ENCODE peak calls at places on chromosomes 2 and 18, in five cellular contexts. C is neuronal stem cell, A is SJCRH30, G is GM06990, R is astrocyte of the spinal cord. O is an unnamed sample.

GRCh38 chr2:240250150-240250984 is 109.9 kb upstream of the OTOS start:
- DNase-seq in R (no peak), C (no peak), G (no peak), A (peak), O (no peak)

GRCh38 chr2:8481463-8482009 is 200.3 kb upstream of the ID2 start:
- DNase-seq in C (no peak), G (peak), A (no peak), R (no peak), O (no peak)

GRCh38 chr18:8726281-8726680 is 20.9 kb downstream of the MTCL1 start:
- DNase-seq in A (no peak), C (no peak), R (no peak), G (no peak), O (no peak)

GRCh38 chr2:8506771-8507170 is 175.1 kb upstream of the ID2 start:
- DNase-seq in C (no peak), R (no peak), A (no peak), G (no peak), O (no peak)

GRCh38 chr2:100821255-100821912 is 1.4 kb downstream of the NPAS2 start:
- DNase-seq in A (no peak), R (peak), C (no peak), G (no peak), O (no peak)

GRCh38 chr2:108542071-108542470 is 7.8 kb downstream of the LIMS1 start:
- DNase-seq in G (no peak), A (no peak), C (no peak), R (peak), O (no peak)

GRCh38 chr2:101040761-101041160 is 38.7 kb downstream of the RPL31 start:
- DNase-seq in C (no peak), A (no peak), R (no peak), G (no peak), O (no peak)

GRCh38 chr18:42545825-42546224 is 569.7 kb downstream of the RIT2 start:
- DNase-seq in C (no peak), G (no peak), R (peak), A (no peak), O (no peak)

GRCh38 chr18:75029456-75029855 is 179.5 kb downstream of the PTGR3 start:
- DNase-seq in A (no peak), R (no peak), G (peak), C (no peak), O (no peak)

GRCh38 chr2:54673501-54673998 is 49.9 kb upstream of the EML6 start:
- DNase-seq in R (no peak), A (no peak), C (no peak), G (peak), O (no peak)
- H3K4me3 ChIP-seq in R (no peak), A (no peak), C (no peak), G (no peak), O (no peak)

GRCh38 chr2:99066075-99066557 is 75.4 kb upstream of the C2orf15 start:
- DNase-seq in G (peak), R (peak), A (peak), C (peak), O (peak)
- H3K4me3 ChIP-seq in G (no peak), R (no peak), A (no peak), C (no peak), O (no peak)

GRCh38 chr2:174344716-174345472 is 10.1 kb downstream of the SP9 start:
- DNase-seq in A (peak), R (peak), G (no peak), C (peak), O (no peak)

GRCh38 chr2:174342600-174343342 is 8.0 kb downstream of the SP9 start:
- DNase-seq in A (no peak), G (peak), C (peak), R (no peak), O (no peak)

GRCh38 chr2:174343638-174344455 is 9.1 kb downstream of the SP9 start:
- DNase-seq in G (peak), R (no peak), A (no peak), C (peak), O (no peak)

GRCh38 chr2:174341995-174342571 is 7.3 kb downstream of the SP9 start:
- DNase-seq in G (no peak), A (no peak), R (no peak), C (peak), O (no peak)

DNA sequence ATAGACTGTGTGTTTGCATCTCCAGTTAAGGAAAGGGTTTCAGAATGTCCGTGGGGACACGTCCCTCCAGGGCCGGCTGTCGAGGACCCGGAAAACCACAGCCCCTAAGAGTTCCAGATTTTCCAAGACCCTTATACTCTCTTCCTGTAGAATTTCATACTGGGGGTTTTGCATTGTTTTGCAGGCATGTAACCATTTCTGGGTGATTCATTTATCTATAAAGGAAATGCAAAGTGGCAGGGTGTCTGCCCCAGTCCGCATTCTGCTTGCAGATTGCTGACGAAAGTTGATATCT is 8.5 kb downstream of the SP9 start:
- DNase-seq in R (no peak), A (no peak), G (no peak), C (no peak), O (no peak)
- H3K4me3 ChIP-seq in R (no peak), A (no peak), G (peak), C (no peak), O (no peak)

DNA sequence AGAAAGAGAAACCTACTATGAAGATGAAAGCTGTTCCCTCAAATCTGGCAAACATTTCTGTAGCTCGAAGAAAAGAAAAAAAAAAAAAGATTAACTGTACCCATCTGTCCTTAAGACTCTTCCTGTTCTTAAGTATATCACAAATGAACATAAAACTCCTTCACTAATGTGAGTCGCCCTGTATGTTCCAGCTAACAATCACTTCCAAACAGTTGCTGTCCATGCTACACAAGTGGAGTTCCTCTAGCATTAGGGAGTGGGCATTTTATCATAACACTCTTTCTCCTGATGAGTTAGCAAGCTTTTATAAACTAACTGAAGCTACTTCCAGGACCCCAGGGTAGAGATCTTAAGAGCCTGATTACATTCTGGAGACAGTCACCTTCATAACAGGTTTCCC is 5.8 kb downstream of the CUL3 start:
- DNase-seq in G (no peak), C (no peak), A (peak), R (peak), O (no peak)
- H3K4me3 ChIP-seq in G (no peak), C (no peak), A (no peak), R (no peak), O (no peak)

GRCh38 chr2:111031546-111032484 is 88.9 kb upstream of the BCL2L11 start:
- DNase-seq in C (no peak), G (no peak), A (no peak), R (no peak), O (no peak)
- H3K4me3 ChIP-seq in C (no peak), G (no peak), A (no peak), R (no peak), O (no peak)

DNA sequence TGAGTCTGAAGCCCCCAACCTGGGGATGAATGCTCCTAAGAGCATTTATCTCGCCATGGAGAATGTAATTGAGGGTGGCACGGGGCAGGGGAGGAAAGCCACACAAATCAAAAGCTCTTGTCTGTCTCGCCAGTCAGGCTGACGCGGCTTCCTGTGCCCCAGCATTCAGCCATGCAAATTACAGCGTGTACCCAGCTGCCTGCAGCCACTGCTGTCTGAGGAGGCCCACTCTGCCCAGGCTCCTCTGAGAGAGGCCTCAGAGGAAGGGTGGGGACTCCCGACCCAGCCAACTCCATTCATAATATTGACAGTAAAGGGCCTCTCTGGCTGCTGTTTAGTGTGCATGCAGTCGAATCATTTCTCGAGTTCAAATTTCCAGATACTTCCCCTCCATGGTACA is 22.0 kb downstream of the SMAD7 start:
- DNase-seq in R (peak), G (peak), C (no peak), A (peak), O (no peak)
- H3K4me3 ChIP-seq in R (no peak), G (peak), C (no peak), A (no peak), O (no peak)

O was measured in WERI-Rb-1.